ENCODE peak calls at places on chromosomes 16 and 17, in seven cellular contexts. M is tibial nerve, W is neural progenitor cell, S is H1, H is upper lobe of left lung, D is heart right ventricle, R is lung. O is an unnamed sample.

GRCh38 chr17:48486557-48486956 is 44.3 kb downstream of the HOXB1 start:
- DNase-seq in M (no peak), W (peak; percentile 16), S (no peak), H (no peak), D (no peak), R (no peak), O (no peak)

GRCh38 chr17:56665864-56666263 is 72.4 kb downstream of the NOG start:
- DNase-seq in M (no peak), W (peak; percentile 8), S (no peak), H (no peak), D (no peak), R (no peak), O (no peak)

GRCh38 chr17:7589204-7589868 is 558 bp downstream of the SOX15 start:
- DNase-seq in M (peak; percentile 83), W (peak; percentile 94), S (no peak), H (peak; percentile 84), D (peak; percentile 85), R (peak; percentile 78), O (peak; percentile 62)

GRCh38 chr16:49456763-49457162 is 83.2 kb downstream of the C16orf78 start:
- DNase-seq in M (no peak), W (no peak), S (no peak), H (no peak), D (no peak), R (no peak), O (no peak)

GRCh38 chr16:2584742-2585650 is 47.2 kb downstream of the PDPK1 start:
- DNase-seq in M (peak; percentile 46), W (no peak), S (no peak), H (no peak), D (peak; percentile 53), R (no peak), O (no peak)

GRCh38 chr16:9090101-9090959 is 1.1 kb upstream of the HAPSTR1 start:
- DNase-seq in M (no peak), W (peak; percentile 80), S (no peak), H (peak; percentile 37), D (peak; percentile 54), R (peak; percentile 38), O (peak; percentile 3)

GRCh38 chr17:28398280-28398981 is 7.6 kb downstream of the SLC46A1 start:
- DNase-seq in M (no peak), W (no peak), S (no peak), H (no peak), D (no peak), R (no peak), O (no peak)

GRCh38 chr16:82535262-82535661 is 91.5 kb upstream of the CDH13 start:
- DNase-seq in M (no peak), W (no peak), S (no peak), H (no peak), D (no peak), R (no peak), O (no peak)

GRCh38 chr16:77812856-77813523 is 24.6 kb downstream of the VAT1L start:
- DNase-seq in M (no peak), W (no peak), S (no peak), H (no peak), D (no peak), R (no peak), O (no peak)

GRCh38 chr17:58338454-58338841 is 9.9 kb upstream of the TSPOAP1 start:
- DNase-seq in M (no peak), W (no peak), S (no peak), H (no peak), D (no peak), R (no peak), O (no peak)

GRCh38 chr17:65914784-65915342 is 277.1 kb downstream of the CEP112 start:
- DNase-seq in M (no peak), W (no peak), S (no peak), H (no peak), D (no peak), R (no peak), O (no peak)

GRCh38 chr16:84485255-84486010 is 19.0 kb downstream of the MEAK7 start:
- DNase-seq in M (no peak), W (no peak), S (no peak), H (peak; percentile 11), D (no peak), R (peak; percentile 20), O (no peak)

GRCh38 chr17:48310748-48311213 is 119.2 kb downstream of the SKAP1 start:
- DNase-seq in M (no peak), W (peak; percentile 53), S (no peak), H (no peak), D (no peak), R (no peak), O (no peak)

GRCh38 chr17:82648761-82649474 is 674 bp upstream of the WDR45B start:
- DNase-seq in M (no peak), W (peak; percentile 77), S (no peak), H (peak; percentile 36), D (peak; percentile 69), R (peak; percentile 47), O (no peak)

GRCh38 chr16:70749006-70749678 is 51.8 kb downstream of the VAC14 start:
- DNase-seq in M (no peak), W (no peak), S (no peak), H (peak; percentile 79), D (no peak), R (no peak), O (no peak)

GRCh38 chr17:77778636-77779524 is 179.6 kb upstream of the TNRC6C start:
- DNase-seq in M (peak; percentile 27), W (no peak), S (no peak), H (peak; percentile 73), D (peak; percentile 71), R (peak; percentile 39), O (no peak)

GRCh38 chr16:47634126-47634525 is 173.0 kb downstream of the PHKB start:
- DNase-seq in M (no peak), W (no peak), S (no peak), H (no peak), D (no peak), R (no peak), O (no peak)

GRCh38 chr16:72355561-72355960 is 183.6 kb upstream of the PMFBP1 start:
- DNase-seq in M (no peak), W (no peak), S (no peak), H (no peak), D (no peak), R (no peak), O (no peak)

GRCh38 chr16:52861614-52862022 is 191.1 kb downstream of the CHD9NB start:
- DNase-seq in M (no peak), W (peak; percentile 61), S (peak; percentile 3), H (no peak), D (no peak), R (no peak), O (no peak)

GRCh38 chr17:18889658-18890057 is 31.7 kb downstream of the PRPSAP2 start:
- DNase-seq in M (no peak), W (no peak), S (no peak), H (no peak), D (no peak), R (no peak), O (no peak)

GRCh38 chr17:13480877-13481276 is 120.9 kb downstream of the HS3ST3A1 start:
- DNase-seq in M (no peak), W (no peak), S (no peak), H (no peak), D (no peak), R (no peak), O (no peak)

GRCh38 chr16:80803341-80804060 is 897 bp downstream of the CDYL2 start:
- DNase-seq in M (no peak), W (peak; percentile 63), S (no peak), H (peak; percentile 33), D (peak; percentile 33), R (peak; percentile 37), O (peak; percentile 31)

GRCh38 chr16:88938933-88939813 is 37.8 kb downstream of the CBFA2T3 start:
- DNase-seq in M (no peak), W (no peak), S (no peak), H (no peak), D (peak; percentile 60), R (no peak), O (no peak)

GRCh38 chr16:397736-398332 is 835 bp downstream of the NME4 start:
- DNase-seq in M (peak; percentile 56), W (peak; percentile 91), S (no peak), H (peak; percentile 80), D (peak; percentile 74), R (no peak), O (no peak)

GRCh38 chr17:50056961-50057330 is 1.0 kb downstream of the ITGA3 start:
- DNase-seq in M (no peak), W (peak; percentile 49), S (no peak), H (peak; percentile 53), D (no peak), R (no peak), O (no peak)

GRCh38 chr17:57696050-57696449 is 49.0 kb downstream of the CCDC182 start:
- DNase-seq in M (no peak), W (no peak), S (no peak), H (no peak), D (peak; percentile 25), R (peak; percentile 16), O (no peak)

GRCh38 chr17:75652934-75653549 is 13.9 kb downstream of the RECQL5 start:
- DNase-seq in M (no peak), W (peak; percentile 74), S (no peak), H (no peak), D (no peak), R (no peak), O (no peak)

GRCh38 chr16:21524068-21524751 is 75.2 kb upstream of the METTL9 start:
- DNase-seq in M (no peak), W (peak; percentile 45), S (no peak), H (no peak), D (no peak), R (no peak), O (no peak)

GRCh38 chr17:28725166-28725659 is 820 bp downstream of the TLCD1 start:
- DNase-seq in M (no peak), W (no peak), S (no peak), H (no peak), D (no peak), R (no peak), O (no peak)

GRCh38 chr17:11538366-11538765 is 59.9 kb upstream of the DNAH9 start:
- DNase-seq in M (no peak), W (no peak), S (no peak), H (no peak), D (no peak), R (no peak), O (no peak)
- H3K9me3 ChIP-seq in M (peaks cover 8% of the 10 kb centered on the region), W (no peaks in the 10 kb centered on the region), S (peaks cover 2% of the 10 kb centered on the region), H (peaks cover 12% of the 10 kb centered on the region), D (peaks cover 19% of the 10 kb centered on the region), R (peaks cover 9% of the 10 kb centered on the region), O (peaks cover 22% of the 10 kb centered on the region)

GRCh38 chr17:64388961-64389565 is 1.6 kb downstream of the PECAM1 start:
- DNase-seq in M (no peak), W (no peak), S (no peak), H (no peak), D (no peak), R (no peak), O (no peak)
- H3K27ac ChIP-seq in M (no peak overlapping the region), W (no peak overlapping the region), S (no peak overlapping the region), H (peak overlapping the region; percentile 84), D (peak overlapping the region; percentile 87), R (peak overlapping the region; percentile 43), O (no peak overlapping the region)

DNA sequence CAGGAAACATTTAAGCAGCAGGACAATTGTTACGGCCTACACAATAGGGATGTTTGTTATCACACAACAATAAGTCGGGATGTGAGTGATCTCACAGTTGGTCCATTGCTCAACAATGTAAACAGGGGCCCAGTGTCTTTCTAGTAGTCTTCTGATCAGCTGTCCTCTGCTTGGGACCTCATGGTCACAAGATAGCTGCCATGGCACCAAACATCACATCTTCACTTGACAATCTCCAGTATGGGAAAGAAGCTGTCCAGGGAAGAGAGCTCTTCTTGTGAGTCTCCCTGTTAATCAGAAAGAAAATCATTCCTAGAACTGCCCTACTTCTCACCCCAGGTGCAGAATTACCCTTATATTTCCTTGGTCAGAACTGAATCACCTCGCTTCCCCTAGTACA is 6.3 kb upstream of the GPRC5B start:
- DNase-seq in M (no peak), W (no peak), S (no peak), H (no peak), D (no peak), R (no peak), O (no peak)
- TF ChIP-seq CTCF in M (no peak), W (no peak), S (no peak), H (no peak), D (no peak), R (no peak), O (no peak)

GRCh38 chr17:21688293-21688949 is 3.9 kb upstream of the KCNJ18 start:
- DNase-seq in M (no peak), W (no peak), S (no peak), H (no peak), D (no peak), R (no peak), O (no peak)
- H3K9me3 ChIP-seq in M (no peaks in the 10 kb centered on the region), W (peaks cover 11% of the 10 kb centered on the region), S (peaks cover 92% of the 10 kb centered on the region), H (no peaks in the 10 kb centered on the region), D (no peaks in the 10 kb centered on the region), R (no peaks in the 10 kb centered on the region), O (no peaks in the 10 kb centered on the region)